ENCODE peak calls at places on chromosomes 3 and 15, in five cellular contexts. Q is IMR-90, J is progenitor cell of endocrine pancreas, A is lower leg skin, B is endothelial cell. X is an unnamed sample.
A peak's percentile ranks its signal among the peaks of the same experiment; 100 is the strongest.

GRCh38 chr15:25054329-25054728 is 99.5 kb downstream of the SNRPN start:
- DNase-seq in Q (no peak), J (no peak), A (peak; percentile 6), B (no peak), X (no peak)

GRCh38 chr15:92343869-92344643 is 49.6 kb upstream of the ST8SIA2 start:
- DNase-seq in Q (no peak), J (no peak), A (no peak), B (no peak), X (no peak)

GRCh38 chr3:180934638-180935037 is 22.2 kb downstream of the FXR1 start:
- DNase-seq in Q (peak; percentile 33), J (no peak), A (no peak), B (no peak), X (no peak)

GRCh38 chr3:101253429-101253828 is 66.9 kb downstream of the IMPG2 start:
- DNase-seq in Q (no peak), J (no peak), A (no peak), B (no peak), X (no peak)

GRCh38 chr3:49173116-49173791 is 1.9 kb downstream of the KLHDC8B start:
- DNase-seq in Q (no peak), J (no peak), A (no peak), B (no peak), X (peak; percentile 25)

GRCh38 chr3:81216192-81216591 is 545.3 kb downstream of the GBE1 start:
- DNase-seq in Q (peak; percentile 48), J (no peak), A (no peak), B (no peak), X (no peak)

GRCh38 chr3:115348391-115348790 is 201.3 kb upstream of the ZBTB20 start:
- DNase-seq in Q (no peak), J (no peak), A (no peak), B (no peak), X (no peak)

GRCh38 chr3:59006791-59007517 is 42.9 kb downstream of the CFAP20DC start:
- DNase-seq in Q (peak; percentile 76), J (no peak), A (peak; percentile 32), B (no peak), X (no peak)

GRCh38 chr3:141460097-141460704 is 26.6 kb upstream of the RASA2 start:
- DNase-seq in Q (peak; percentile 85), J (peak; percentile 82), A (peak; percentile 89), B (peak; percentile 95), X (peak; percentile 79)

GRCh38 chr3:21645121-21645897 is 105.7 kb downstream of the ZNF385D start:
- DNase-seq in Q (peak; percentile 59), J (no peak), A (no peak), B (no peak), X (peak; percentile 23)

GRCh38 chr3:76107935-76108570 is 322.7 kb upstream of the ZNF717 start:
- DNase-seq in Q (peak; percentile 61), J (no peak), A (no peak), B (peak; percentile 28), X (no peak)

GRCh38 chr3:34828847-34829246 is 810.5 kb upstream of the ARPP21 start:
- DNase-seq in Q (no peak), J (no peak), A (no peak), B (no peak), X (no peak)

GRCh38 chr3:146218880-146219866 is 31.7 kb downstream of the PLSCR4 start:
- DNase-seq in Q (peak; percentile 44), J (no peak), A (no peak), B (peak; percentile 18), X (no peak)

GRCh38 chr15:67072442-67072841 is 7.0 kb downstream of the SMAD3 start:
- DNase-seq in Q (peak; percentile 33), J (no peak), A (no peak), B (no peak), X (no peak)

GRCh38 chr3:171915275-171915674 is 72.1 kb downstream of the TMEM212 start:
- DNase-seq in Q (no peak), J (no peak), A (no peak), B (no peak), X (no peak)

GRCh38 chr3:69197455-69197854 is 75.1 kb upstream of the LMOD3 start:
- DNase-seq in Q (no peak), J (no peak), A (no peak), B (no peak), X (no peak)

GRCh38 chr3:197144188-197144587 is 114.6 kb upstream of the MELTF start:
- DNase-seq in Q (no peak), J (no peak), A (no peak), B (no peak), X (no peak)

GRCh38 chr15:66292261-66293084 is 895 bp upstream of the DIS3L start:
- DNase-seq in Q (no peak), J (no peak), A (no peak), B (no peak), X (no peak)

GRCh38 chr3:170862618-170863374 is 7.2 kb downstream of the RPL22L1 start:
- DNase-seq in Q (peak; percentile 34), J (no peak), A (no peak), B (no peak), X (no peak)

GRCh38 chr15:70608156-70608555 is 155.2 kb downstream of the UACA start:
- DNase-seq in Q (peak; percentile 44), J (no peak), A (no peak), B (no peak), X (no peak)

GRCh38 chr3:64264491-64265109 is 39.3 kb upstream of the PRICKLE2 start:
- DNase-seq in Q (peak; percentile 32), J (no peak), A (no peak), B (no peak), X (no peak)

GRCh38 chr3:15261274-15261673 is 55.2 kb downstream of the CAPN7 start:
- DNase-seq in Q (no peak), J (no peak), A (no peak), B (no peak), X (no peak)

GRCh38 chr15:53837263-53837662 is 77.8 kb upstream of the WDR72 start:
- DNase-seq in Q (no peak), J (no peak), A (no peak), B (no peak), X (no peak)

GRCh38 chr15:48541659-48542334 is 103.7 kb downstream of the FBN1 start:
- DNase-seq in Q (peak; percentile 88), J (no peak), A (no peak), B (no peak), X (no peak)

GRCh38 chr3:110378481-110378880 is 693.1 kb upstream of the NECTIN3 start:
- DNase-seq in Q (peak; percentile 55), J (no peak), A (no peak), B (no peak), X (no peak)

GRCh38 chr3:39433642-39434041 is 27.1 kb downstream of the RPSA start:
- DNase-seq in Q (peak; percentile 67), J (no peak), A (no peak), B (no peak), X (no peak)

GRCh38 chr15:60397772-60398445 is at the start of gene ANXA2:
- DNase-seq in Q (peak; percentile 84), J (peak; percentile 53), A (peak; percentile 86), B (peak; percentile 57), X (peak; percentile 84)

GRCh38 chr15:74038707-74039655 is 43.4 kb downstream of the GOLGA6A start:
- DNase-seq in Q (peak; percentile 77), J (no peak), A (no peak), B (no peak), X (no peak)

GRCh38 chr15:74034206-74034755 is 39.8 kb downstream of the PML start:
- DNase-seq in Q (no peak), J (no peak), A (no peak), B (no peak), X (no peak)

GRCh38 chr15:74037171-74038117 is 42.9 kb downstream of the PML start:
- DNase-seq in Q (no peak), J (no peak), A (no peak), B (no peak), X (no peak)

GRCh38 chr15:74035121-74035829 is 40.8 kb downstream of the PML start:
- DNase-seq in Q (no peak), J (no peak), A (no peak), B (no peak), X (no peak)

GRCh38 chr15:74036271-74037170 is 42.0 kb downstream of the PML start:
- DNase-seq in Q (peak; percentile 73), J (peak; percentile 25), A (no peak), B (peak; percentile 74), X (no peak)
- TF ChIP-seq CTCF in Q (peak; percentile 69), J (peak; percentile 64), A (no peak), B (peak; percentile 51), X (no peak)

GRCh38 chr3:13288732-13289718 is 131.1 kb downstream of the NUP210 start:
- DNase-seq in Q (peak; percentile 3), J (no peak), A (no peak), B (no peak), X (no peak)
- TF ChIP-seq CTCF in Q (no peak), J (no peak), A (no peak), B (no peak), X (no peak)

GRCh38 chr3:128491900-128492352 is 1.1 kb downstream of the GATA2 start:
- DNase-seq in Q (no peak), J (no peak), A (no peak), B (no peak), X (no peak)
- TF ChIP-seq CTCF in Q (no peak), J (no peak), A (no peak), B (no peak), X (no peak)

GRCh38 chr3:31462050-31462569 is 70.6 kb upstream of the STT3B start:
- DNase-seq in Q (no peak), J (no peak), A (no peak), B (no peak), X (no peak)
- TF ChIP-seq CTCF in Q (no peak), J (no peak), A (no peak), B (no peak), X (no peak)

GRCh38 chr3:187738400-187739124 is 6.7 kb downstream of the BCL6 start:
- DNase-seq in Q (peak; percentile 93), J (peak; percentile 64), A (peak; percentile 92), B (peak; percentile 80), X (peak; percentile 93)
- TF ChIP-seq CTCF in Q (peak; percentile 77), J (peak; percentile 76), A (no peak), B (peak; percentile 57), X (peak; percentile 72)

DNA sequence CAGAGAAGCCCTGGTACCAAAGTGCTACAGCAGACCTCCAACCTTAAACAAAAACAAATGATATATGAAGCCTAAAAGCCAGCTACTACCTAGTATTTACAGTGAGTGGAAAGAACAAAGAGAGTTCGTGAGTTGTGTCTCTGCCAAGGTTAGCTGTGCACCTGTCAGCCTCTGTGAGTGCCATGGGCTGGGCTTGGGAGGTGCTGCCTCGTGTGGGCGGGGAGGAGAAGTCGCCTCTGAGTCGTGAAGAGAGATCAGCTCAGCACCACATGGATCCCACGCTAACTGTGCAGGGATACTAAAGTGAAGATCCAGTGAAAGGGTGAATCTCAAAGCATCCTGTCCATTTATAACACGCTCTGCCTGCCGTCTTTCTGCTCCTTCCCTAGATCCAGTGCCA is 101.9 kb downstream of the CHDH start:
- DNase-seq in Q (no peak), J (no peak), A (no peak), B (no peak), X (peak; percentile 25)
- TF ChIP-seq CTCF in Q (no peak), J (no peak), A (no peak), B (no peak), X (no peak)

GRCh38 chr3:162799910-162800309 is 1303.3 kb downstream of the OTOL1 start:
- DNase-seq in Q (no peak), J (no peak), A (no peak), B (no peak), X (no peak)
- TF ChIP-seq CTCF in Q (peak; percentile 7), J (no peak), A (no peak), B (no peak), X (no peak)

X was measured in gastrocnemius medialis.